ENCODE peak calls at places on chromosomes 4 and X, in ten cellular contexts. Z is kidney epithelial cell, L is left ventricle myocardium inferior, Q is brain microvascular endothelial cell, U is upper lobe of left lung, Y is lower lobe of right lung, A is thyroid gland, J is gastrocnemius medialis, T is colonic mucosa, D is endodermal cell. C is an unnamed sample. For H3K27me3, the result is how much of the 10 kb centered on the place peaks cover.

GRCh38 chrX:17580529-17581155 is 156.7 kb upstream of the SCML1 start:
- DNase-seq in U (no peak), T (no peak), Q (peak), L (no peak), Y (no peak), J (no peak), D (no peak), A (no peak), Z (peak), C (no peak)

GRCh38 chr4:132328761-132329160 is 820.3 kb upstream of the PCDH10 start:
- DNase-seq in U (no peak), Z (no peak), Q (no peak), D (no peak), L (no peak), Y (no peak), J (no peak), A (no peak), T (no peak), C (no peak)

GRCh38 chr4:16437836-16438235 is 211.6 kb upstream of the TAPT1 start:
- DNase-seq in Y (no peak), U (no peak), J (no peak), L (no peak), D (no peak), T (no peak), Z (no peak), Q (peak), A (no peak), C (peak)

GRCh38 chr4:56215901-56216300 is 171.4 kb downstream of the AASDH start:
- DNase-seq in L (no peak), J (no peak), Q (peak), Y (no peak), Z (no peak), T (peak), A (no peak), U (no peak), D (no peak), C (peak)

GRCh38 chr4:184215709-184216328 is 1.9 kb downstream of the ENPP6 start:
- DNase-seq in A (no peak), T (no peak), Y (no peak), J (no peak), L (no peak), Q (no peak), D (no peak), U (no peak), Z (no peak), C (no peak)

GRCh38 chrX:63250253-63250868 is 100.8 kb downstream of the SPIN4 start:
- DNase-seq in A (peak), L (no peak), D (peak), Q (peak), Z (peak), T (peak), U (no peak), J (no peak), Y (no peak), C (peak)

GRCh38 chr4:71524746-71525145 is 185.9 kb downstream of the SLC4A4 start:
- DNase-seq in J (no peak), A (no peak), T (no peak), Z (no peak), U (no peak), D (no peak), Y (no peak), L (no peak), Q (no peak), C (no peak)

GRCh38 chrX:130801901-130802300 is 101.1 kb downstream of the ENOX2 start:
- DNase-seq in Q (no peak), A (no peak), D (peak), L (no peak), J (no peak), Z (no peak), T (no peak), Y (no peak), U (no peak), C (no peak)

GRCh38 chrX:13283968-13284914 is 35.6 kb downstream of the ATXN3L start:
- DNase-seq in Y (no peak), D (peak), A (no peak), T (no peak), Z (peak), J (no peak), Q (peak), L (no peak), U (no peak), C (peak)

GRCh38 chrX:130539721-130540321 is 138.0 kb downstream of the RBMX2 start:
- DNase-seq in A (peak), Y (peak), D (peak), Z (no peak), Q (peak), L (peak), J (no peak), T (peak), U (peak), C (peak)

GRCh38 chr4:100372432-100372831 is 145.4 kb downstream of the EMCN start:
- DNase-seq in T (no peak), Q (no peak), D (peak), L (no peak), U (no peak), A (no peak), J (no peak), Y (no peak), Z (no peak), C (peak)

GRCh38 chr4:112517067-112517588 is 1.1 kb upstream of the NEUROG2 start:
- DNase-seq in A (no peak), T (no peak), J (no peak), Z (no peak), L (no peak), D (peak), U (no peak), Q (no peak), Y (no peak), C (no peak)

GRCh38 chr4:101961144-101961543 is 170.6 kb downstream of the BANK1 start:
- DNase-seq in L (no peak), A (peak), Y (peak), U (peak), Q (peak), T (no peak), Z (no peak), D (no peak), J (no peak), C (peak)

GRCh38 chr4:82560853-82561744 is 689 bp downstream of the TMEM150C start:
- DNase-seq in L (no peak), T (no peak), J (no peak), Y (no peak), A (peak), D (peak), Z (no peak), U (no peak), Q (no peak), C (no peak)

GRCh38 chr4:172758586-172759340 is 409.8 kb upstream of the GALNT7 start:
- DNase-seq in A (no peak), L (no peak), Z (peak), Y (no peak), U (no peak), D (no peak), T (no peak), Q (peak), J (no peak), C (peak)

GRCh38 chrX:68428431-68428830 is 4.9 kb downstream of the OPHN1 start:
- DNase-seq in D (no peak), Y (no peak), J (no peak), L (no peak), U (no peak), Z (no peak), Q (peak), A (no peak), T (no peak), C (peak)

GRCh38 chr4:84852081-84852480 is 114.4 kb downstream of the WDFY3 start:
- DNase-seq in Q (no peak), A (no peak), U (no peak), L (no peak), Y (no peak), T (no peak), Z (no peak), J (no peak), D (no peak), C (no peak)

GRCh38 chr4:78059524-78059889 is 2.4 kb downstream of the FRAS1 start:
- DNase-seq in D (peak), J (peak), A (peak), Q (peak), Y (peak), T (peak), Z (peak), L (peak), U (peak), C (peak)

GRCh38 chr4:76905521-76905920 is 7.6 kb upstream of the SOWAHB start:
- DNase-seq in T (no peak), A (no peak), J (no peak), Q (peak), Y (no peak), Z (peak), U (no peak), L (no peak), D (no peak), C (no peak)

GRCh38 chr4:81913427-81913878 is 441.7 kb upstream of the RASGEF1B start:
- DNase-seq in A (peak), D (peak), Q (peak), L (no peak), U (peak), Y (peak), Z (no peak), J (no peak), T (peak), C (peak)

GRCh38 chrX:49992809-49993208 is 70.4 kb downstream of the CLCN5 start:
- DNase-seq in U (no peak), J (no peak), D (no peak), L (no peak), Z (no peak), A (no peak), Y (no peak), Q (no peak), T (no peak), C (peak)

GRCh38 chr4:154004859-154005520 is 216.1 kb upstream of the SFRP2 start:
- DNase-seq in A (no peak), Y (no peak), Q (peak), D (no peak), T (no peak), L (no peak), Z (peak), U (no peak), J (peak), C (peak)

GRCh38 chrX:47311857-47312774 is 58.3 kb upstream of the ZNF157 start:
- DNase-seq in Z (peak), U (peak), Q (peak), D (peak), T (peak), J (no peak), Y (peak), L (no peak), A (peak), C (peak)

GRCh38 chr4:136713140-136713539 is 819.2 kb downstream of the PCDH18 start:
- DNase-seq in A (no peak), U (no peak), L (no peak), Y (no peak), Q (peak), Z (no peak), D (no peak), J (no peak), T (no peak), C (no peak)

DNA sequence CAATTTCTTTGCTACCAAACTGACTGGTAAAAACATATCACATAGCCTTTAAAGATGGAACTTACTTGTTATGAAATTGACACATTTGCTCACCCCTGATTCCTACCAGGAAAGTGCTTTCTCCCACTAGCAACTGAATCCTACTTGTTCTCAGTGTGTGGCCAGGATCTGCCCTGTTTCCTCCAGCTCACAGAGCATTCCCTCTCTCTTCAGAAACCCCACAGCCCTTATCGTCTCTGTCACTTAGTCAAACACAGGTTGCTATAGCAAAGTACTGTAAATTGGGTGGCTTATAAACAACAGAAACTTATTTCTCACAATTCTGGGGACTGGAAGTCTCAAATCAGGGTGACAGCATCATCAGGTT is 265.2 kb upstream of the BOD1L1 start:
- DNase-seq in Y (no peak), T (no peak), L (no peak), U (no peak), J (no peak), A (no peak), D (no peak), Q (peak), Z (no peak), C (no peak)
- H3K4me3 ChIP-seq in Y (no peak), T (no peak), L (no peak), U (no peak), J (no peak), A (no peak), D (no peak), Q (no peak), Z (no peak), C (no peak)

DNA sequence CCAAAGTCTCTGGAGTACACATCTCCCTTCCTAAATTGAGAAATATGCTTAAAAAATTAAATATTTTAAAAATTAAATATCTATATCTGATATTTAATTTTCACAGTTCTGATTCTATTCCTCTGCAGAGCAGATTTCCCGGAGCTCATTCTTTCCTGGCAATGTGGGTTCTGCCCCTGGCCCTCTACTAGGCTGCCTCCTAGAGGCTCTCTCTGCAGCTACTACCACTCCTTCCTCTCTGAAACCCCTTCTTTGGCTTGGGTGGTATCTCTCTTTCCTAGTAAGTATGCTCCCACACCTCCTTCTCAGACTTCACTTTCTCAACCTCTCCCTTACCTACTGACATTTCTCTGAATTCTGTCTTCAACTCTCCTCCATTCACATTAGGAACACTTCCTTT is 45.3 kb downstream of the RPGR start:
- DNase-seq in L (peak), Q (no peak), D (peak), A (no peak), Z (no peak), J (no peak), U (no peak), T (no peak), Y (no peak), C (no peak)
- TF ChIP-seq CTCF in L (peak), Q (peak), D (peak), A (peak), Z (no peak), J (no peak), U (no peak), T (no peak), Y (peak), C (peak)

DNA sequence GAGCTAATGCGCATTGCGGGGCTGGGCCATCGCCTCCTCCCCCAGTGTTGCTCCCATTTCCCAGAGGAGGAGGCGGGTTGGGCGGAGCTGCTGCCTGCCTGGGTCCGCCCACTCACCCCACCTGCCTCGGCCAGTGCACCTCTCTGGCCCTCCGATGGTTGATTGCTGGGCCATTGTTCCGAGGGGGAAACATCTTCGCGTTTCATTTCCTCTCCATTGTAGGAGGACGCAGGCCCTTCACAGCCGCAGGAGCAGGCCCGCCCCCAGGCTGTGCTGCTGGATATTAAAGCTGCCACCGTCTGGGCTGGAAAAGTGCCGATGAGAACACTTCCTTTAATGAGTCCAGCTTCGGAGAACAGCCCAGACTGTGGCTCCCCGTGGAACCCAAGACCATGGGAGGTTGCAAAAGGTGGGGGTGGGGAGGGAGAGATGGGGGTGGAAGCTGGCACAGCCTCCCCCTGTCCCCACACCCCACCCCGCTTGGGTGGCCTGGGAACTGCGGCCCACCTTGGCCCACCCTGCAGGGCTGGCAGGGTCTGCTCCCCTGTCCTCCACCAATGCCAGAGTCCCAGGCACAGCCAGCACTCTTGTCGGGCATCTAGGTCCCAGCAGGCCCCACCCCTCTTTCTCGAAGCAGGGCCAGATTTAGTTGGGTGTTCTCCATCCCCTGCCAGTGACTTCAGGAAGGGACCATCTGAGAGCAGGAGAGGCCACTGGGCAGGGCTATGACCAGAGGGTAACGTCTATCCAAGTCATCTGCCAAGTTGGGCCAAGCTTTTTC is 96.6 kb downstream of the ADRA2C start:
- DNase-seq in D (peak), L (peak), T (no peak), Z (no peak), A (no peak), J (no peak), Q (no peak), Y (peak), U (no peak), C (no peak)
- H3K27me3 ChIP-seq in D (under half), L (half or more), T (under half), Z (under half), A (under half), J (under half), Q (under half), Y (under half), U (under half), C (under half)

GRCh38 chr4:139767168-139767567 is 101.5 kb downstream of the MGST2 start:
- DNase-seq in U (no peak), D (no peak), Z (peak), A (no peak), T (no peak), Y (no peak), Q (no peak), J (no peak), L (no peak), C (no peak)
- H3K4me3 ChIP-seq in U (no peak), D (no peak), Z (no peak), A (no peak), T (no peak), Y (no peak), Q (no peak), J (no peak), L (no peak), C (no peak)

GRCh38 chr4:186169942-186170802 is 21.2 kb upstream of the CYP4V2 start:
- DNase-seq in T (no peak), Y (no peak), D (no peak), U (no peak), Q (no peak), A (peak), L (no peak), J (no peak), Z (no peak), C (no peak)

GRCh38 chr4:186168750-186169149 is 22.6 kb upstream of the CYP4V2 start:
- DNase-seq in T (no peak), L (no peak), U (no peak), A (no peak), J (no peak), Q (no peak), Y (no peak), Z (no peak), D (no peak), C (no peak)

GRCh38 chr4:186169333-186169941 is 21.9 kb upstream of the CYP4V2 start:
- DNase-seq in J (no peak), Z (no peak), U (no peak), L (no peak), A (peak), Q (no peak), D (no peak), Y (no peak), T (no peak), C (no peak)

GRCh38 chr4:186166852-186167512 is 24.4 kb upstream of the CYP4V2 start:
- DNase-seq in L (no peak), Y (no peak), A (no peak), T (no peak), U (no peak), Q (no peak), D (no peak), Z (no peak), J (no peak), C (no peak)

GRCh38 chr4:186167605-186168004 is 23.8 kb upstream of the CYP4V2 start:
- DNase-seq in U (no peak), J (no peak), Q (no peak), Z (no peak), T (no peak), A (no peak), L (no peak), Y (no peak), D (no peak), C (no peak)
- TF ChIP-seq CTCF in U (no peak), J (no peak), Q (no peak), Z (no peak), T (no peak), A (no peak), L (no peak), Y (no peak), D (no peak), C (no peak)

GRCh38 chr4:176002007-176002623 is 63.5 kb upstream of the WDR17 start:
- DNase-seq in J (peak), T (peak), Y (peak), A (peak), D (peak), U (peak), Z (no peak), L (no peak), Q (no peak), C (no peak)
- H3K27me3 ChIP-seq in J (under half), T (under half), Y (under half), A (under half), D (under half), U (under half), Z (under half), L (half or more), Q (under half), C (under half)

GRCh38 chr4:39913466-39913865 is 64.2 kb downstream of the PDS5A start:
- DNase-seq in D (no peak), Z (no peak), Q (no peak), Y (no peak), T (no peak), J (no peak), L (no peak), A (no peak), U (no peak), C (no peak)

GRCh38 chr4:39908284-39908683 is 69.4 kb downstream of the PDS5A start:
- DNase-seq in L (no peak), D (no peak), U (no peak), A (no peak), T (no peak), Q (no peak), Z (no peak), Y (no peak), J (no peak), C (no peak)

GRCh38 chr4:39905656-39906055 is 72.1 kb downstream of the PDS5A start:
- DNase-seq in L (no peak), J (no peak), U (no peak), Y (no peak), D (no peak), Q (no peak), Z (no peak), A (no peak), T (no peak), C (no peak)

GRCh38 chr4:39910064-39910463 is 67.6 kb downstream of the PDS5A start:
- DNase-seq in Y (no peak), T (no peak), J (no peak), D (no peak), L (no peak), U (no peak), A (no peak), Z (no peak), Q (no peak), C (peak)
- H3K4me3 ChIP-seq in Y (no peak), T (no peak), J (no peak), D (no peak), L (no peak), U (no peak), A (no peak), Z (no peak), Q (no peak), C (no peak)